ENCODE peak calls at places on chromosomes 2 and 18, in eight cellular contexts. V is IMR-90; I is ovary; G is heart left ventricle; B is astrocyte; Q is brain microvascular endothelial cell; A is fibroblast of lung; X is CD8-positive, alpha-beta T cell. S is an unnamed sample.

GRCh38 chr18:6414723-6415362 is at the start of gene L3MBTL4:
- DNase-seq in V (no peak), A (no peak), B (no peak), I (peak; percentile 73), X (no peak), Q (no peak), G (peak; percentile 27), S (peak; percentile 21)

GRCh38 chr2:8403871-8404270 is 278.0 kb upstream of the ID2 start:
- DNase-seq in I (no peak), Q (no peak), G (no peak), A (no peak), V (no peak), X (no peak), B (no peak), S (no peak)

GRCh38 chr2:30252723-30253688 is 21.7 kb downstream of the LBH start:
- DNase-seq in X (no peak), A (peak; percentile 90), G (peak; percentile 58), B (peak; percentile 96), I (no peak), Q (peak; percentile 87), V (peak; percentile 85), S (peak; percentile 63)

GRCh38 chr18:12946549-12947354 is 1.1 kb upstream of the SEH1L start:
- DNase-seq in Q (peak; percentile 72), A (peak; percentile 79), X (no peak), V (peak; percentile 89), B (peak; percentile 88), G (peak; percentile 64), I (peak; percentile 64), S (peak; percentile 52)

GRCh38 chr18:10441472-10441871 is 13.0 kb upstream of the APCDD1 start:
- DNase-seq in B (no peak), G (no peak), X (no peak), I (no peak), V (no peak), Q (no peak), A (no peak), S (no peak)

GRCh38 chr18:26488417-26489009 is 59.8 kb downstream of the KCTD1 start:
- DNase-seq in B (no peak), I (no peak), X (no peak), V (no peak), A (peak; percentile 43), G (no peak), Q (no peak), S (peak; percentile 88)

GRCh38 chr2:42207826-42208225 is 38.7 kb downstream of the EML4 start:
- DNase-seq in G (no peak), Q (no peak), B (no peak), A (no peak), V (no peak), X (no peak), I (no peak), S (no peak)

GRCh38 chr2:206474059-206474458 is 30.7 kb downstream of the ADAM23 start:
- DNase-seq in Q (no peak), G (no peak), A (no peak), I (no peak), X (no peak), V (no peak), B (no peak), S (no peak)

GRCh38 chr2:158194229-158194628 is 92.6 kb downstream of the UPP2 start:
- DNase-seq in G (no peak), V (no peak), B (no peak), I (no peak), X (no peak), Q (no peak), A (no peak), S (no peak)

GRCh38 chr2:17830053-17831034 is 14.1 kb downstream of the MSGN1 start:
- DNase-seq in V (peak; percentile 65), B (peak; percentile 55), G (peak; percentile 77), X (no peak), Q (peak; percentile 79), A (peak; percentile 78), I (peak; percentile 31), S (peak; percentile 69)

GRCh38 chr2:101329026-101329425 is 20.5 kb upstream of the RNF149 start:
- DNase-seq in I (no peak), X (no peak), Q (no peak), V (no peak), B (no peak), A (no peak), G (no peak), S (peak; percentile 46)

GRCh38 chr2:102049756-102050443 is 58.1 kb downstream of the IL1R2 start:
- DNase-seq in X (no peak), I (no peak), Q (no peak), V (no peak), B (no peak), A (peak; percentile 91), G (no peak), S (no peak)

GRCh38 chr2:118613742-118614141 is 233.7 kb downstream of the EN1 start:
- DNase-seq in I (no peak), X (no peak), Q (no peak), V (no peak), G (no peak), B (no peak), A (no peak), S (no peak)

GRCh38 chr2:118614856-118615255 is 232.6 kb downstream of the EN1 start:
- DNase-seq in Q (peak; percentile 2), V (no peak), I (no peak), A (peak; percentile 12), B (peak; percentile 46), X (no peak), G (no peak), S (no peak)

GRCh38 chr2:118616432-118616831 is 231.0 kb downstream of the EN1 start:
- DNase-seq in I (no peak), V (no peak), Q (no peak), X (no peak), B (no peak), G (no peak), A (no peak), S (no peak)

GRCh38 chr2:118622931-118623330 is 224.5 kb downstream of the EN1 start:
- DNase-seq in Q (no peak), A (no peak), I (no peak), G (no peak), B (no peak), V (no peak), X (no peak), S (no peak)

GRCh38 chr2:118618279-118618678 is 229.2 kb downstream of the EN1 start:
- DNase-seq in A (no peak), X (no peak), I (no peak), B (no peak), V (no peak), Q (no peak), G (no peak), S (no peak)
- H3K27ac ChIP-seq in A (no peak overlapping the region), X (no peak overlapping the region), I (no peak overlapping the region), B (no peak overlapping the region), V (no peak overlapping the region), Q (no peak overlapping the region), G (no peak overlapping the region), S (no peak overlapping the region)

GRCh38 chr2:26191316-26192159 is 18.6 kb downstream of the GAREM2 start:
- DNase-seq in B (no peak), G (no peak), Q (no peak), X (no peak), I (no peak), A (no peak), V (no peak), S (no peak)
- H3K36me3 ChIP-seq in B (peaks cover 36% of the 10 kb centered on the region), G (peaks cover 66% of the 10 kb centered on the region), Q (peaks cover 34% of the 10 kb centered on the region), X (peaks cover 26% of the 10 kb centered on the region), I (no peaks in the 10 kb centered on the region), A (peaks cover 19% of the 10 kb centered on the region), V (peaks cover 38% of the 10 kb centered on the region), S (peaks cover 14% of the 10 kb centered on the region)

DNA sequence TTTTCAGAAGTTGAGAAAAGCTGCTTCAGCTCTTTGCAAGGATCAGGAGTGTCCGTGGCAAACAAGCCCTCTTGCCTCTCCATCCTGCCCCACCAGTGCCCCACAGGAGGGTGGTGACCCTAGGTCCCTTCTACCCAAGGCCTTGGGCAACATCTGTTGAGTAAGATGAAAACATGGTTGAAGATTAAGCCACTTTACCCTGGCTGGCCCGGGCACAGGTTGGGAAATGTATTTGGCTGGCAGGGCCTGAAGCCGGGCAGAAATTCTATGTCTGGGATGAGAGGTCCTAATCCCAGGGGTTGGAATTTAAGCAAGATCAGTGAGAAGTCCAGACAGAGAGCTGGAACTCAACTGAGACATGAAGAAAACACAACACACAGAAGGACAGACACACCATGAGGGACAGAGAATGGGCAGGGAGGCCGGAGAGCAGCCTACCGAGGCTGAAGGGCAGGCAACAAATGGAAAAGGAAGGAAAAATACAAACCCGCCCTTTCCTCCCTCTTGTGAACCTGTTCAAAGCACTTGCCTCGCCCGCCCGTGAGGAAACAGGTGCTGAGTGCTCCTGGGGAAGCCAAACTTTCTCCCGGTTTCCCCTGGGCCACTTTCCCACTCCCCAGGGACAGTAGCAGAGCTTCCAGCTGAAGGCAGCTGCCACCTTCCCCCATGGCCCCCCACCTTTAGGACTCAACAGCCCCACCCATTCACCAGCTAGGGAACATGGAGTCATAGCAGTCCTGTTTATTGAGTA is 86.1 kb downstream of the TNS1 start:
- DNase-seq in V (no peak), A (no peak), B (no peak), I (no peak), G (peak; percentile 34), X (no peak), Q (no peak), S (no peak)
- H3K27ac ChIP-seq in V (no peak overlapping the region), A (no peak overlapping the region), B (no peak overlapping the region), I (no peak overlapping the region), G (peak overlapping the region; percentile 89), X (no peak overlapping the region), Q (no peak overlapping the region), S (no peak overlapping the region)

GRCh38 chr18:28504100-28504499 is 327.2 kb upstream of the CDH2 start:
- DNase-seq in X (no peak), I (no peak), G (no peak), B (no peak), Q (no peak), A (no peak), V (no peak), S (peak; percentile 8)
- H3K36me3 ChIP-seq in X (no peaks in the 10 kb centered on the region), I (no peaks in the 10 kb centered on the region), G (no peaks in the 10 kb centered on the region), B (no peaks in the 10 kb centered on the region), Q (no peaks in the 10 kb centered on the region), A (no peaks in the 10 kb centered on the region), V (no peaks in the 10 kb centered on the region), S (no peaks in the 10 kb centered on the region)

DNA sequence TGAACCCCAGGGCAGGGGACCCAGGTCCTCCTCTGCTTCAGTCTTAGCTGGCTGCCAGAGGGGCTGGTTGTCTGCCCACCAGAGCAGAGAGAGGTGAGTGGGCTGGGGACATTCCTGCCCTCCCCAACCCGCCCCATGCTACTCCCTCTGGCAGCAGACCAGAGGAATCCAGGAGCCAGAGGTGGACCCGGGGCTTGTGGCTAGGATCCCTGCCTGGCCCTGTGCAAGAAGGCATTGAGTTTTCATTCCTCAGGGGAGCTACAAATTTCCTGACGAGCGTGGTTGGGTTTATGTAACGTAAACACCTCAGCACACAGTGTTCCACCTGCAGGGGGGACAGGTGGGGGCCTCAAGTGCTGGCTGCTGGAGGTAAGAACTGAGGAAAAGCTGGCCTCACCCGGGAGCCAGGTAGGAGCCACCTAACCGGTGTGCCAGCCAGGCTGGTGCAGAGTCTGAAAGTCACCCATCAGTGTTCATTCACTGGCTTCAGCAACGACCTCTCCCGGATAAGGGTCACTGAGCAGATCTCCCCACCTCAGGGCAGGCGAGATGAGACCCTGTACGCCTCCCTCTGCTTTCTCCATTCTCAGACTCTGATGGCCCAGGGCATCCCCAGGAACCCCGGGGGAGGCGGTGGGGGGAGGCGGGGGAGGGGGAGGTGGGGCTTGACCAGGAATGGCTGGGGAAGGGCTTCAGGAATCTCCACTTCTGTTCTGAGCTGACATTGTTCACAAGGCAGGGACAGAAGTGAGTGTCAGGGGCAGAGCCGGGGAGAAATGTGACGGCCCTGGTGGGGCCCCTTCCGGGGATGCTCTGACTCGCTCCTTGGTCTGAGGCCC is 246.9 kb downstream of the DYSF start:
- DNase-seq in B (no peak), G (peak; percentile 19), I (no peak), A (no peak), V (no peak), X (no peak), Q (no peak), S (no peak)
- H3K27ac ChIP-seq in B (no peak overlapping the region), G (peak overlapping the region; percentile 77), I (no peak overlapping the region), A (no peak overlapping the region), V (no peak overlapping the region), X (no peak overlapping the region), Q (no peak overlapping the region), S (no peak overlapping the region)

S was measured in mammary epithelial cell.